ENCODE peak calls at places on chromosomes 1 and 21, in five cellular contexts. Q, C, V, P and L are unnamed samples.

GRCh38 chr1:88661951-88662664 is 22.0 kb upstream of the PKN2 start:
- DNase-seq in Q (no peak), C (no peak), V (no peak), P (no peak), L (no peak)

GRCh38 chr1:115555446-115555845 is 86.3 kb upstream of the VANGL1 start:
- DNase-seq in Q (no peak), C (peak), V (no peak), P (no peak), L (no peak)

GRCh38 chr1:42682739-42683529 is 716 bp downstream of the YBX1 start:
- DNase-seq in Q (peak), C (peak), V (peak), P (peak), L (no peak)

GRCh38 chr1:53076721-53077598 is 14.9 kb downstream of the PODN start:
- DNase-seq in Q (no peak), C (no peak), V (no peak), P (no peak), L (no peak)

GRCh38 chr1:198656500-198656932 is 17.7 kb downstream of the PTPRC start:
- DNase-seq in Q (no peak), C (no peak), V (peak), P (no peak), L (no peak)

GRCh38 chr1:82788038-82788437 is 987.3 kb downstream of the ADGRL2 start:
- DNase-seq in Q (no peak), C (no peak), V (no peak), P (no peak), L (no peak)

GRCh38 chr1:155178441-155179106 is 4.9 kb downstream of the TRIM46 start:
- DNase-seq in Q (peak), C (no peak), V (no peak), P (peak), L (no peak)

GRCh38 chr1:200302192-200302892 is 107.5 kb downstream of the ZNF281 start:
- DNase-seq in Q (no peak), C (no peak), V (peak), P (no peak), L (no peak)

GRCh38 chr1:29782846-29783500 is 546.7 kb downstream of the PTPRU start:
- DNase-seq in Q (peak), C (no peak), V (no peak), P (no peak), L (no peak)

GRCh38 chr21:33940164-33940563 is 24.6 kb upstream of the ATP5PO start:
- DNase-seq in Q (no peak), C (no peak), V (no peak), P (peak), L (no peak)

GRCh38 chr1:180633092-180634045 is 1.5 kb downstream of the XPR1 start:
- DNase-seq in Q (no peak), C (peak), V (no peak), P (no peak), L (no peak)

GRCh38 chr1:172125250-172125649 is 284.0 kb downstream of the DNM3 start:
- DNase-seq in Q (no peak), C (no peak), V (no peak), P (no peak), L (no peak)

GRCh38 chr21:42746593-42747266 is 93.3 kb downstream of the PDE9A start:
- DNase-seq in Q (no peak), C (no peak), V (peak), P (peak), L (no peak)

GRCh38 chr1:228837817-228838716 is 102.8 kb downstream of the RHOU start:
- DNase-seq in Q (no peak), C (peak), V (no peak), P (peak), L (no peak)

GRCh38 chr1:216456682-216457081 is 33.4 kb upstream of the USH2A start:
- DNase-seq in Q (no peak), C (no peak), V (no peak), P (no peak), L (no peak)

GRCh38 chr1:117658676-117659075 is 52.8 kb downstream of the TENT5C start:
- DNase-seq in Q (peak), C (no peak), V (peak), P (no peak), L (no peak)

GRCh38 chr1:4655674-4656532 is 1.5 kb downstream of the AJAP1 start:
- DNase-seq in Q (no peak), C (no peak), V (no peak), P (peak), L (no peak)

GRCh38 chr1:218802799-218803198 is 370.9 kb upstream of the LYPLAL1 start:
- DNase-seq in Q (no peak), C (no peak), V (no peak), P (no peak), L (no peak)

GRCh38 chr1:46517010-46517600 is 27.5 kb downstream of the DMBX1 start:
- DNase-seq in Q (peak), C (no peak), V (no peak), P (no peak), L (no peak)

GRCh38 chr1:226677121-226678020 is 61.7 kb downstream of the ITPKB start:
- DNase-seq in Q (peak), C (peak), V (peak), P (peak), L (no peak)

GRCh38 chr1:218656301-218657037 is 311.3 kb downstream of the TGFB2 start:
- DNase-seq in Q (no peak), C (no peak), V (no peak), P (no peak), L (no peak)

GRCh38 chr1:111603979-111604378 is 15.6 kb upstream of the RAP1A start:
- DNase-seq in Q (no peak), C (no peak), V (peak), P (peak), L (no peak)

GRCh38 chr1:110084226-110085078 is 14.0 kb upstream of the ALX3 start:
- DNase-seq in Q (no peak), C (peak), V (no peak), P (peak), L (no peak)

GRCh38 chr1:50181027-50181663 is 72.4 kb downstream of the ELAVL4 start:
- DNase-seq in Q (no peak), C (no peak), V (no peak), P (no peak), L (no peak)

GRCh38 chr1:228898582-228898992 is 163.3 kb downstream of the RHOU start:
- DNase-seq in Q (no peak), C (no peak), V (no peak), P (peak), L (no peak)

GRCh38 chr1:6273380-6273891 is 12.5 kb upstream of the GPR153 start:
- DNase-seq in Q (no peak), C (no peak), V (no peak), P (no peak), L (no peak)

GRCh38 chr1:36450919-36451305 is 661 bp upstream of the OSCP1 start:
- DNase-seq in Q (no peak), C (no peak), V (no peak), P (no peak), L (no peak)

GRCh38 chr1:10265027-10265426 is 54.7 kb downstream of the KIF1B start:
- DNase-seq in Q (no peak), C (no peak), V (no peak), P (no peak), L (no peak)

GRCh38 chr1:15972409-15972808 is 3.5 kb downstream of the ZBTB17 start:
- DNase-seq in Q (no peak), C (no peak), V (no peak), P (no peak), L (no peak)

GRCh38 chr1:30371888-30372791 is 351.2 kb downstream of the MATN1 start:
- DNase-seq in Q (peak), C (no peak), V (no peak), P (no peak), L (no peak)

GRCh38 chr1:4375812-4376211 is 278.6 kb upstream of the AJAP1 start:
- DNase-seq in Q (no peak), C (no peak), V (no peak), P (no peak), L (no peak)

GRCh38 chr1:15543589-15544568 is 17.2 kb downstream of the DNAJC16 start:
- DNase-seq in Q (peak), C (no peak), V (no peak), P (no peak), L (no peak)

GRCh38 chr1:22750671-22751016 is 40.0 kb downstream of the EPHB2 start:
- DNase-seq in Q (no peak), C (no peak), V (no peak), P (no peak), L (no peak)